ENCODE peak calls at places on chromosomes 4 and X, in five cellular contexts. K is CD14-positive monocyte, U is GM20000, X is NCI-H187 treated with DMSO at 0.1 percent for 48 hours, T is foreskin fibroblast. F is an unnamed sample.

GRCh38 chrX:17242470-17242869 is 132.5 kb upstream of the NHS start:
- DNase-seq in U (peak; percentile 42), T (peak; percentile 28), X (no peak), K (no peak), F (peak; percentile 1)

GRCh38 chr4:32662803-32663202 is 1942.6 kb downstream of the PCDH7 start:
- DNase-seq in K (no peak), T (no peak), U (no peak), X (no peak), F (no peak)

GRCh38 chr4:15805583-15806517 is 27.7 kb downstream of the CD38 start:
- DNase-seq in X (peak; percentile 69), U (peak; percentile 47), T (peak; percentile 36), K (no peak), F (no peak)

GRCh38 chrX:101764538-101764937 is 104.9 kb upstream of the ARMCX2 start:
- DNase-seq in T (no peak), X (no peak), K (no peak), U (no peak), F (no peak)

GRCh38 chr4:189090174-189090814 is 850.4 kb upstream of the FRG1 start:
- DNase-seq in K (no peak), T (no peak), X (no peak), U (no peak), F (no peak)

GRCh38 chr4:20273793-20274192 is 22.1 kb downstream of the SLIT2 start:
- DNase-seq in K (no peak), X (no peak), U (no peak), T (no peak), F (no peak)

GRCh38 chr4:87118826-87119225 is 101.6 kb downstream of the KLHL8 start:
- DNase-seq in X (no peak), U (no peak), T (no peak), K (no peak), F (no peak)

GRCh38 chr4:151524610-151525009 is 115.6 kb downstream of the FHIP1A start:
- DNase-seq in U (no peak), T (no peak), K (no peak), X (peak; percentile 2), F (no peak)

GRCh38 chr4:95637047-95637600 is 88.4 kb upstream of the UNC5C start:
- DNase-seq in K (no peak), T (no peak), X (no peak), U (no peak), F (no peak)

GRCh38 chrX:43850612-43851011 is 31.6 kb downstream of the MAOB start:
- DNase-seq in T (no peak), K (no peak), U (no peak), X (no peak), F (no peak)

GRCh38 chr4:123250843-123251242 is 145.8 kb upstream of the SPRY1 start:
- DNase-seq in T (peak; percentile 50), X (no peak), U (no peak), K (no peak), F (no peak)

GRCh38 chrX:49001521-49002090 is 458 bp downstream of the GRIPAP1 start:
- DNase-seq in X (no peak), U (peak; percentile 34), T (peak; percentile 26), K (peak; percentile 75), F (no peak)

F was measured in GM06990.